ENCODE peak calls at places on chromosomes 11 and 22, in four cellular contexts. Q is GM12892, S is right lobe of liver, Y is ovary. P is an unnamed sample.
A peak's percentile ranks its signal among the peaks of the same experiment; 100 is the strongest.

GRCh38 chr11:69115586-69116560 is 39.9 kb upstream of the SMIM38 start:
- DNase-seq in Q (no peak), S (peak; percentile 88), Y (no peak), P (no peak)

GRCh38 chr22:50695421-50696250 is 23.0 kb downstream of the SHANK3 start:
- DNase-seq in Q (no peak), S (peak; percentile 44), Y (no peak), P (peak; percentile 44)

GRCh38 chr11:1659478-1659877 is 29.9 kb downstream of the KRTAP5-5 start:
- DNase-seq in Q (no peak), S (peak; percentile 45), Y (no peak), P (no peak)

GRCh38 chr11:72984448-72985077 is 157.6 kb downstream of the FCHSD2 start:
- DNase-seq in Q (no peak), S (no peak), Y (no peak), P (no peak)

GRCh38 chr11:114569781-114570180 is 10.1 kb upstream of the NXPE1 start:
- DNase-seq in Q (no peak), S (no peak), Y (no peak), P (no peak)

GRCh38 chr11:96257972-96258951 is 84.7 kb downstream of the MAML2 start:
- DNase-seq in Q (peak; percentile 35), S (no peak), Y (no peak), P (no peak)

GRCh38 chr11:14784230-14784629 is 107.8 kb downstream of the CYP2R1 start:
- DNase-seq in Q (no peak), S (no peak), Y (no peak), P (no peak)

GRCh38 chr22:49538006-49538405 is 289.7 kb downstream of the BRD1 start:
- DNase-seq in Q (no peak), S (peak; percentile 17), Y (no peak), P (no peak)

GRCh38 chr11:45638051-45638450 is 27.4 kb downstream of the CHST1 start:
- DNase-seq in Q (no peak), S (no peak), Y (no peak), P (no peak)

GRCh38 chr11:78432058-78432515 is 14.5 kb upstream of the GAB2 start:
- DNase-seq in Q (no peak), S (no peak), Y (no peak), P (no peak)

GRCh38 chr11:101907826-101908225 is 7.0 kb upstream of the CEP126 start:
- DNase-seq in Q (no peak), S (no peak), Y (no peak), P (no peak)

GRCh38 chr11:29321293-29322132 is 695.3 kb downstream of the KCNA4 start:
- DNase-seq in Q (no peak), S (no peak), Y (no peak), P (no peak)

GRCh38 chr22:40193429-40194421 is 16.0 kb downstream of the TNRC6B start:
- DNase-seq in Q (no peak), S (no peak), Y (no peak), P (no peak)

GRCh38 chr11:133238455-133238854 is 293.8 kb downstream of the OPCML start:
- DNase-seq in Q (no peak), S (no peak), Y (no peak), P (no peak)

GRCh38 chr11:61362542-61362875 is 335 bp downstream of the TMEM138 start:
- DNase-seq in Q (no peak), S (no peak), Y (no peak), P (no peak)

GRCh38 chr11:128462802-128463385 is 124.5 kb downstream of the ETS1 start:
- DNase-seq in Q (no peak), S (no peak), Y (no peak), P (no peak)

GRCh38 chr22:37526376-37526775 is 7.2 kb upstream of the CARD10 start:
- DNase-seq in Q (no peak), S (no peak), Y (no peak), P (no peak)

GRCh38 chr22:50733521-50734342 is 4.3 kb upstream of the ACR start:
- DNase-seq in Q (no peak), S (peak; percentile 42), Y (peak; percentile 4), P (no peak)

GRCh38 chr22:19201130-19201857 is 22.8 kb upstream of the SLC25A1 start:
- DNase-seq in Q (no peak), S (no peak), Y (no peak), P (no peak)

GRCh38 chr11:121534131-121535093 is 81.6 kb upstream of the SORL1-AS1 start:
- DNase-seq in Q (no peak), S (no peak), Y (peak; percentile 39), P (no peak)

GRCh38 chr11:66637557-66638176 is 836 bp upstream of the RBM4 start:
- DNase-seq in Q (no peak), S (no peak), Y (no peak), P (peak; percentile 21)

GRCh38 chr11:45150943-45151342 is 4.5 kb downstream of the PRDM11 start:
- DNase-seq in Q (no peak), S (peak; percentile 29), Y (no peak), P (peak; percentile 72)

GRCh38 chr11:73461335-73461840 is 85.2 kb downstream of the RELT start:
- DNase-seq in Q (no peak), S (no peak), Y (no peak), P (no peak)

GRCh38 chr22:23884133-23884532 is 10.1 kb upstream of the MIF start:
- DNase-seq in Q (no peak), S (no peak), Y (no peak), P (no peak)

GRCh38 chr11:94958118-94958517 is 15.2 kb downstream of the CWC15 start:
- DNase-seq in Q (no peak), S (no peak), Y (no peak), P (no peak)

GRCh38 chr11:808427-809286 is 1.1 kb upstream of the RPLP2 start:
- DNase-seq in Q (no peak), S (no peak), Y (no peak), P (no peak)

GRCh38 chr22:38097557-38098409 is 12.7 kb downstream of the BAIAP2L2 start:
- DNase-seq in Q (no peak), S (peak; percentile 44), Y (no peak), P (no peak)

GRCh38 chr11:122153746-122154145 is 37.7 kb upstream of the BLID start:
- DNase-seq in Q (no peak), S (no peak), Y (no peak), P (no peak)

DNA sequence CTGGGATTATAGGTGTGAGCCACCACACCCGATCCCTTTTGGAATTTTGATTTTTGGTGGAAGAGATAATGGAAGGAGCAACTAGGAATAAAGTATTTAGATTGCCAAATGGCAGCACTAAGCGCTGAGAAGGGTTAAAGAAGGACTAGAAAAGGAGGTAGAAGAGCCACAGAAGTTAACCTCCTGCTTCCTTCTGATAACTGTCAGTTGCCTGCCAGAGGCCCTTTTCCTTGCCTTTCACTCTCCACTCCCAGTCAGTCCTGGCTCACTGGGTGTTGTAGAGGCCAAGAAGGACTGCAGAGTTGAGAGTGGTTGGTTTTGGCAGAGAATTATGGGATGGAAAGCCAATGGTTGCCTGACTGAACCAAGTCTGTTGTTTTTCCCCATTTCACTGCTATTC is 19.3 kb downstream of the ZC3H12C start:
- DNase-seq in Q (no peak), S (no peak), Y (no peak), P (no peak)
- TF ChIP-seq POLR2A in Q (no peak), S (no peak), Y (no peak), P (no peak)

GRCh38 chr11:110296226-110297081 is at the start of gene RDX:
- DNase-seq in Q (peak; percentile 80), S (peak; percentile 84), Y (peak; percentile 76), P (peak; percentile 63)
- TF ChIP-seq POLR2A in Q (peak; percentile 75), S (peak; percentile 58), Y (peak; percentile 65), P (no peak)

GRCh38 chr11:47249378-47249715 is 733 bp upstream of the ACP2 start:
- DNase-seq in Q (no peak), S (no peak), Y (no peak), P (no peak)

GRCh38 chr11:47248304-47248663 is 330 bp downstream of the ACP2 start:
- DNase-seq in Q (no peak), S (no peak), Y (no peak), P (no peak)

GRCh38 chr11:47247502-47247901 is 1.1 kb downstream of the ACP2 start:
- DNase-seq in Q (no peak), S (no peak), Y (no peak), P (no peak)

GRCh38 chr11:47251751-47252150 is 3.1 kb upstream of the ACP2 start:
- DNase-seq in Q (no peak), S (no peak), Y (no peak), P (no peak)

DNA sequence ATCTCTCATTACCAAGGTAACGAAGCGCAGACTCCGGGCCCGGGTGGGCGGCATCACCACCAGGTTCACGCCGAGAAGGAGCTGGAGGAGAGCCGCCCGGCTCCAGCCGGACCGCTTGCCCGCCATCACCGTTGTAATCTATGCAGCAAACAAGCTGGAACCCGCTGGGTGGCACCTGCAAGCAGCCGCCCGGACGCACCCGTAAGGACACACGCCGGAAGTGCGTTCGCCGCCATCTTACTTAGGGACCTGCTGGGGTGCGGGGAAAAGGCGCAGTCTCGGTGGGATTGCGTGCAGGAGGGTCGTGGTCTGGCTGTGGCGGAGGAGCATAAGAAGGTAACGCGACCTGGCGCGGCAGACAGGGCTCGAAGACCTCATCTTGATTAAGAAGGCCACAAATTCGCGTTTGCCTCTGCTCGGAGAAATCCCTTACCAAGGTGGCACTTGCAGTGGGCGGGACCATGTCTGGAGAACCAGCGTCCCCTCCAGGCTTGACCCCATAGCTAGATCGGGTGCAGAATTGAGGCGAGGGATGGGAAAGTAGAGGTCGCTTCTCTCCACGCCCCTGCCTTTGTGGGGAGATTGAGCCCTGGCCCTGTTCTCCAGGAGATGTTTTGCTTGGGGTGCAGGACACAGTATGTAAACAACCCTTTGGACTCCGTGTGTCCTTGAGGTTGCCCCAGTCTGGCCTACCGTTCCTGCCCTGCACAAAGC is at the start of gene ACP2:
- DNase-seq in Q (peak; percentile 75), S (peak; percentile 91), Y (peak; percentile 84), P (peak; percentile 97)
- TF ChIP-seq POLR2A in Q (peak; percentile 88), S (peak; percentile 83), Y (peak; percentile 55), P (no peak)

GRCh38 chr11:76783294-76783900 is at the start of gene TSKU:
- DNase-seq in Q (no peak), S (no peak), Y (peak; percentile 46), P (no peak)

GRCh38 chr11:76785513-76785912 is 2.4 kb downstream of the TSKU start:
- DNase-seq in Q (no peak), S (no peak), Y (no peak), P (no peak)

GRCh38 chr11:76782526-76783293 is 446 bp upstream of the TSKU start:
- DNase-seq in Q (peak; percentile 48), S (peak; percentile 97), Y (peak; percentile 90), P (peak; percentile 96)

GRCh38 chr11:76781861-76782500 is 1.2 kb upstream of the TSKU start:
- DNase-seq in Q (no peak), S (no peak), Y (no peak), P (peak; percentile 91)

DNA sequence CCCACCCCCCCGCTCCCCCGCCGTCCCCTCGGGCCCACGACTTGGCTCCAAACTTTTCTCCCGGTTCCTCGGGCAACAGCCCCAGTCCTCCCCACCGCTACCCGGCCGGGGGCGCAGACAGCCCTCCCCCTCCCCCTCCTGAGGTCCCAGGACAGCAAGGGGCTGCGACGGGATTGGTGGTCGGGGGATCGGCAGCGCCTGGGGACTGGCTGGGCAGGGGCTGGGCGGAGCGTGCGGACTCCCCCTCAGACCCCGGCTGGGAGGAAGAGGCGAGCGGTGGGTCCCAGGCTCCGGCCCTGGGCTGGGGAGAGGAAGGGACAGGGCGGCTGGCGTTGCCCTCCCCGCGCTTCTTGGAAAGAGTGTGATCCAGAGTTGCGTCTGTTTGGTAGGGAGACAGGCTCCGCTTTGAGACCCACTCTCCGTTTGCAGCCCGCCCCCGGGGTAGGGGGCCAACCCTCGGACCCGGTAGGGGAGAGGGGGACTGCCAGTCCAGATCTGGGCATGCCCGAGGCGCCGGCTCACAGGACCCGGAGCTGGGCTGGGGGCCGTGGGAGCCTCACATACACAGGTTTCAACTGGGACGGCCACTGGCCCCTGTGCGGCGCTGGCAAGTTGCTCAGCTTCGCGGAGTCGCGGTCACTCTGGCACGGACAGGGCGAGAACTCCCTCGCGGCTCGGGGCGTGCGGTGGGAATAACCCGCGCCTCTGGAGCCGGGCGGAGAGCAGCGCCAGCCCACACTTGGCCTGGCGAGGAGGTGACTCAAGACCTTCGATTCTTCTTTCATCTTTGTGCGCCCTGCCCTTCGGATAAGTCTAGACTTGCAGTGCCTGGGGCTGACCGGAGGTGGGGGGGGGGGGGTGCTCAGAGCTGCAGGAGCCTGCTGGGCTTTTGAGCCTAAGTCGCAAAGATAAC is 1.0 kb downstream of the TSKU start:
- DNase-seq in Q (no peak), S (peak; percentile 61), Y (peak; percentile 88), P (no peak)
- TF ChIP-seq POLR2A in Q (no peak), S (no peak), Y (peak; percentile 12), P (no peak)